ENCODE peak calls at places on chromosomes 3 and 15, in seven cellular contexts. Y, A, L, F, M, B and Q are unnamed samples. For H3K9me2, the result is how much of the 10 kb centered on the place peaks cover.

GRCh38 chr3:82179291-82179690 is 417.8 kb upstream of the GBE1 start:
- DNase-seq in Y (no peak), A (no peak), L (no peak), F (no peak), M (no peak), B (no peak), Q (no peak)

GRCh38 chr15:38266247-38266996 is 13.8 kb downstream of the SPRED1 start:
- DNase-seq in Y (peak), A (no peak), L (no peak), F (no peak), M (no peak), B (no peak), Q (peak)

GRCh38 chr3:126621171-126621570 is 33.8 kb downstream of the TXNRD3 start:
- DNase-seq in Y (peak), A (no peak), L (no peak), F (no peak), M (no peak), B (no peak), Q (peak)

GRCh38 chr15:63234479-63234878 is 42.9 kb upstream of the APH1B start:
- DNase-seq in Y (peak), A (peak), L (no peak), F (no peak), M (no peak), B (peak), Q (peak)

GRCh38 chr3:111714305-111714704 is 119.2 kb upstream of the ZBED2 start:
- DNase-seq in Y (peak), A (no peak), L (no peak), F (no peak), M (no peak), B (peak), Q (peak)

GRCh38 chr3:136194409-136195257 is 1.5 kb downstream of the MSL2 start:
- DNase-seq in Y (no peak), A (peak), L (peak), F (peak), M (peak), B (peak), Q (peak)

GRCh38 chr15:54990793-54991192 is 205.9 kb downstream of the RSL24D1 start:
- DNase-seq in Y (no peak), A (no peak), L (no peak), F (no peak), M (no peak), B (no peak), Q (no peak)

GRCh38 chr3:120203016-120203415 is 82.0 kb downstream of the GPR156 start:
- DNase-seq in Y (peak), A (peak), L (no peak), F (no peak), M (no peak), B (peak), Q (peak)

GRCh38 chr15:48682949-48683651 is 37.6 kb upstream of the FBN1 start:
- DNase-seq in Y (peak), A (peak), L (no peak), F (no peak), M (no peak), B (no peak), Q (peak)

GRCh38 chr15:84842781-84843180 is 25.6 kb downstream of the ALPK3 start:
- DNase-seq in Y (no peak), A (no peak), L (no peak), F (no peak), M (no peak), B (no peak), Q (no peak)

GRCh38 chr3:138874555-138874898 is 39.8 kb upstream of the PIK3CB start:
- DNase-seq in Y (no peak), A (no peak), L (no peak), F (no peak), M (no peak), B (no peak), Q (no peak)

GRCh38 chr3:149970716-149971402 is at the start of gene PFN2:
- DNase-seq in Y (peak), A (peak), L (peak), F (peak), M (peak), B (no peak), Q (peak)

GRCh38 chr3:176951586-176952292 is 245.5 kb downstream of the TBL1XR1 start:
- DNase-seq in Y (no peak), A (no peak), L (no peak), F (no peak), M (no peak), B (no peak), Q (peak)

GRCh38 chr3:15300318-15301078 is 31.9 kb downstream of the SH3BP5 start:
- DNase-seq in Y (peak), A (no peak), L (no peak), F (no peak), M (no peak), B (no peak), Q (peak)

GRCh38 chr3:53346922-53347260 is 452 bp downstream of the DCP1A start:
- DNase-seq in Y (no peak), A (no peak), L (no peak), F (no peak), M (no peak), B (no peak), Q (no peak)

GRCh38 chr15:72754096-72754495 is 29.5 kb downstream of the ADPGK start:
- DNase-seq in Y (no peak), A (no peak), L (no peak), F (no peak), M (no peak), B (no peak), Q (no peak)

GRCh38 chr15:101530224-101530958 is 40.9 kb upstream of the PCSK6 start:
- DNase-seq in Y (peak), A (no peak), L (no peak), F (no peak), M (peak), B (no peak), Q (no peak)

GRCh38 chr3:142502187-142502985 is 54.5 kb upstream of the XRN1 start:
- DNase-seq in Y (no peak), A (no peak), L (no peak), F (no peak), M (no peak), B (no peak), Q (no peak)

GRCh38 chr3:5630396-5630795 is 442.9 kb downstream of the EDEM1 start:
- DNase-seq in Y (no peak), A (no peak), L (no peak), F (no peak), M (no peak), B (no peak), Q (no peak)

GRCh38 chr3:66938338-66938963 is 59.7 kb upstream of the KBTBD8 start:
- DNase-seq in Y (peak), A (peak), L (peak), F (peak), M (peak), B (peak), Q (peak)

GRCh38 chr3:124413989-124414598 is 316.2 kb upstream of the UMPS start:
- DNase-seq in Y (no peak), A (no peak), L (no peak), F (no peak), M (peak), B (no peak), Q (no peak)

GRCh38 chr15:74954515-74954914 is 2.1 kb downstream of the RPP25 start:
- DNase-seq in Y (no peak), A (peak), L (no peak), F (no peak), M (peak), B (no peak), Q (peak)

GRCh38 chr3:140529096-140529495 is 148.8 kb upstream of the TRIM42 start:
- DNase-seq in Y (peak), A (peak), L (no peak), F (no peak), M (no peak), B (no peak), Q (peak)

GRCh38 chr3:140527156-140527555 is 150.7 kb upstream of the TRIM42 start:
- DNase-seq in Y (no peak), A (no peak), L (no peak), F (no peak), M (no peak), B (no peak), Q (no peak)

GRCh38 chr3:140521751-140522445 is 156.0 kb upstream of the TRIM42 start:
- DNase-seq in Y (no peak), A (no peak), L (no peak), F (no peak), M (no peak), B (peak), Q (no peak)

GRCh38 chr3:140522653-140523380 is 155.0 kb upstream of the TRIM42 start:
- DNase-seq in Y (no peak), A (no peak), L (no peak), F (no peak), M (no peak), B (no peak), Q (no peak)

GRCh38 chr3:140523600-140523999 is 154.3 kb upstream of the TRIM42 start:
- DNase-seq in Y (no peak), A (no peak), L (no peak), F (no peak), M (no peak), B (no peak), Q (no peak)
- H3K9me2 ChIP-seq in Y (under half), A (under half), L (under half), F (under half), M (under half), B (under half), Q (under half)

DNA sequence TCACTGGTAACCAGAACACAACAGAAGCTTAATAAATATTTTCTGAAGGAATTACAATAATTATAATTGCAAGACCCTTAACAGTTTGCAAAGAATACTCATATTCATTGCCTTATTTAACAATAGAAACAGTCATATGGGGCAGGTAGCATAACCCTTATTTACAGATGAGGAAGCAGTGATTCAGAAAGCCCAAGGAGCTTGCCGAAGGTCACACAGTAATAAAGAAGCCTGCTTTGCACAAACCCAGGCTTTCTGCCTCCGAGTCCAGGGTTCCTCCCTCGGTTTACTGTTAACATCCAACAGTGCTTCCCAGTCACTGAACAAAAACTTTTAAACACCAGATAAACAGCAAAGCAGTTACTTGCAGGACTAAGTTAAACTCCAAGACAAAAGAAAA is 35.3 kb downstream of the SRGAP3 start:
- DNase-seq in Y (peak), A (no peak), L (no peak), F (no peak), M (no peak), B (no peak), Q (peak)
- H3K9me2 ChIP-seq in Y (under half), A (under half), L (under half), F (under half), M (under half), B (under half), Q (under half)

GRCh38 chr3:183400352-183400751 is 28.1 kb downstream of the MCF2L2 start:
- DNase-seq in Y (no peak), A (no peak), L (no peak), F (no peak), M (no peak), B (peak), Q (no peak)

GRCh38 chr3:183392166-183393034 is 36.0 kb downstream of the MCF2L2 start:
- DNase-seq in Y (no peak), A (peak), L (no peak), F (peak), M (no peak), B (peak), Q (peak)

GRCh38 chr3:183394150-183394549 is 34.3 kb downstream of the MCF2L2 start:
- DNase-seq in Y (no peak), A (no peak), L (no peak), F (no peak), M (no peak), B (no peak), Q (no peak)

GRCh38 chr3:183393625-183394024 is 34.8 kb downstream of the MCF2L2 start:
- DNase-seq in Y (no peak), A (no peak), L (no peak), F (no peak), M (peak), B (no peak), Q (peak)

GRCh38 chr3:183396662-183397391 is 31.6 kb downstream of the MCF2L2 start:
- DNase-seq in Y (no peak), A (no peak), L (no peak), F (no peak), M (no peak), B (no peak), Q (no peak)
- H3K9me2 ChIP-seq in Y (under half), A (under half), L (under half), F (under half), M (under half), B (under half), Q (under half)

DNA sequence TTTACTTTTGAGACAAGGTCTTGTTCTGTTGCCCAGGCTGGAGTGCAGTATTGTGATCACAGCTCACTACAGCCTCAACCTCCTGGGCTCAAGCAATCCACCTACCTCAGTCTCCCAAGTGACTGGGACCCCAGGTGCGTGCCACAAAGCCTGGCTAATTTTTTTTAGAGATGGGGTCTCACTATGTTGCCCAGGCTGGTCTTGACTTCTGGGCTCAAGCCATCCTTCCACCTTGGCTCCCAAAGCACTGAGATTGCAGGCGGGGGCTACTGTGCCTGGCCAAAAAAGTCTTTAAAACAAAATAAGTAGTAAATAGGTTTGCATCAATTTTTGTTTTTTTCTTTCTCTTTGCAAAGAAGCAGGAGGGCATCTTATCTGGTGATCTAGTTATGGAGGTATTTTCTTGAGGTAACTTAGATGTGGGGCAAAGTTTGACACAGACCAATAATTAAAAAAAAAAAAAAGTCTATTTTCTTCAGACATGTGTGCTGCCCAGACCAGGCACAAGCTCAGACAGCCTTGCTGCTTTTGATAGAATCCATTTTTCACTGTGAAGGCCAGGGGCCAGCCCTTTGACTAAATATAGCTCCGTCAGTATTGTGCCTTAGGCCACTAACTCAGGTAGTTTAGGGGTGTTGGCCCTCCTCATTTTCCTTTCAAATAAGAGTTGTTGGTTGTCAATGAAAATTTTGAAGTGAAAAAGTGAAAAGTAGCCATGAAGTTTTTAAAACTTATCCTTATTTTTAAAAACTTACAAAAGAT is 2.5 kb downstream of the ARL6IP5 start:
- DNase-seq in Y (no peak), A (no peak), L (peak), F (no peak), M (no peak), B (no peak), Q (no peak)
- H3K9me2 ChIP-seq in Y (under half), A (under half), L (under half), F (under half), M (under half), B (under half), Q (under half)

GRCh38 chr3:86958534-86958933 is 32.4 kb downstream of the VGLL3 start:
- DNase-seq in Y (peak), A (no peak), L (no peak), F (no peak), M (no peak), B (peak), Q (peak)

GRCh38 chr3:86967062-86967461 is 23.9 kb downstream of the VGLL3 start:
- DNase-seq in Y (no peak), A (no peak), L (no peak), F (no peak), M (no peak), B (no peak), Q (peak)

GRCh38 chr3:86965180-86965579 is 25.8 kb downstream of the VGLL3 start:
- DNase-seq in Y (no peak), A (no peak), L (no peak), F (no peak), M (no peak), B (no peak), Q (peak)

GRCh38 chr3:86960551-86960950 is 30.4 kb downstream of the VGLL3 start:
- DNase-seq in Y (peak), A (no peak), L (no peak), F (no peak), M (no peak), B (no peak), Q (peak)

GRCh38 chr3:86961297-86961696 is 29.7 kb downstream of the VGLL3 start:
- DNase-seq in Y (peak), A (no peak), L (no peak), F (no peak), M (no peak), B (no peak), Q (no peak)
- H3K9me2 ChIP-seq in Y (under half), A (under half), L (under half), F (under half), M (under half), B (under half), Q (under half)

GRCh38 chr15:57897870-57898269 is 167.6 kb downstream of the ALDH1A2 start:
- DNase-seq in Y (no peak), A (no peak), L (no peak), F (no peak), M (no peak), B (no peak), Q (no peak)

GRCh38 chr15:57892181-57892580 is 173.3 kb downstream of the ALDH1A2 start:
- DNase-seq in Y (no peak), A (no peak), L (no peak), F (no peak), M (no peak), B (no peak), Q (peak)

GRCh38 chr15:57895291-57895690 is 170.2 kb downstream of the ALDH1A2 start:
- DNase-seq in Y (no peak), A (no peak), L (no peak), F (no peak), M (no peak), B (no peak), Q (no peak)

GRCh38 chr15:57893075-57893474 is 172.4 kb downstream of the ALDH1A2 start:
- DNase-seq in Y (no peak), A (no peak), L (no peak), F (no peak), M (no peak), B (no peak), Q (no peak)

GRCh38 chr15:57896114-57896513 is 169.4 kb downstream of the ALDH1A2 start:
- DNase-seq in Y (no peak), A (no peak), L (no peak), F (no peak), M (no peak), B (no peak), Q (no peak)
- H3K9me2 ChIP-seq in Y (under half), A (under half), L (under half), F (under half), M (under half), B (under half), Q (under half)